ENCODE peak calls at places on chromosomes 1 and 21, in five cellular contexts. C, J, E, T and W are unnamed samples.

GRCh38 chr21:14078746-14079375 is 131.9 kb downstream of the LIPI start:
- DNase-seq in C (no peak), J (no peak), E (no peak), T (no peak), W (no peak)

GRCh38 chr1:32592953-32593352 is 53.7 kb downstream of the ZBTB8A start:
- DNase-seq in C (no peak), J (peak; percentile 71), E (no peak), T (no peak), W (no peak)

GRCh38 chr1:212518188-212518951 is 85.7 kb downstream of the NENF start:
- DNase-seq in C (no peak), J (peak; percentile 84), E (no peak), T (no peak), W (peak; percentile 55)

GRCh38 chr1:206506803-206507394 is 432 bp upstream of the RASSF5 start:
- DNase-seq in C (no peak), J (no peak), E (no peak), T (no peak), W (no peak)

GRCh38 chr1:186948542-186948941 is 119.8 kb downstream of the PLA2G4A start:
- DNase-seq in C (no peak), J (no peak), E (no peak), T (no peak), W (no peak)

GRCh38 chr1:184629261-184629660 is 125.4 kb downstream of the EDEM3 start:
- DNase-seq in C (no peak), J (no peak), E (no peak), T (no peak), W (no peak)

GRCh38 chr1:110390692-110391232 is at the start of gene SLC16A4:
- DNase-seq in C (peak; percentile 57), J (peak; percentile 81), E (no peak), T (no peak), W (peak; percentile 76)

GRCh38 chr1:171084879-171085278 is 5.8 kb upstream of the FMO3 start:
- DNase-seq in C (no peak), J (no peak), E (no peak), T (no peak), W (no peak)

GRCh38 chr21:45022348-45022675 is 52.1 kb upstream of the ADARB1 start:
- DNase-seq in C (peak; percentile 21), J (no peak), E (no peak), T (no peak), W (no peak)

GRCh38 chr1:84956655-84957054 is 40.3 kb downstream of the MCOLN2 start:
- DNase-seq in C (no peak), J (no peak), E (no peak), T (no peak), W (no peak)

GRCh38 chr1:244353572-244354091 is 98.1 kb downstream of the ADSS2 start:
- DNase-seq in C (peak; percentile 85), J (peak; percentile 97), E (no peak), T (peak; percentile 16), W (peak; percentile 79)

GRCh38 chr1:118290571-118290970 is 105.5 kb upstream of the SPAG17 start:
- DNase-seq in C (no peak), J (no peak), E (no peak), T (no peak), W (no peak)

GRCh38 chr1:48356901-48357300 is 115.1 kb downstream of the SPATA6 start:
- DNase-seq in C (no peak), J (no peak), E (no peak), T (no peak), W (no peak)

GRCh38 chr1:1920608-1921458 is 1.8 kb upstream of the TMEM52 start:
- DNase-seq in C (peak; percentile 52), J (no peak), E (no peak), T (no peak), W (no peak)
- H3K4me1 ChIP-seq in C (no peaks in the 10 kb centered on the region), J (peaks cover 2% of the 10 kb centered on the region), E (peaks cover 24% of the 10 kb centered on the region), T (peaks cover 31% of the 10 kb centered on the region), W (peaks cover 7% of the 10 kb centered on the region)

DNA sequence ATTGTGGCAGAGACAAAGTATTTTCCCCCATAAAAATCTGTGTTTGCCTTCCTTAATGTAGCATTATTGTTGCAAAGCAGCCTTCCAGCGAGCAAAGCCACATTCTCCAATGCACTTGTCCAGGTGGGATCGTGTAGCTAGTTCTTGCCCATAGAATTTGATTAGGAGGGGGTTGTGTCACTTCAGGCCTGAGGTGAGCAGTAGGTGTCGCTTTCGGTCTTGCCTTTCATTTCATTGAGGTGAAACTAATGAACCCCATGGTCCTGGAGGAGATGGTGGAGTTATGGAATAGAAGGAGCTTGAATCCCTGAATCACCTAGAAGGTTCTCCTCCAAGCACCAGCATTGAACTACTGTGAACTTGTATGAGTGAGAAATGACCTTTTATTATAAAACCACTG is 318.9 kb upstream of the PBX1 start:
- DNase-seq in C (peak; percentile 73), J (no peak), E (no peak), T (no peak), W (no peak)
- TF ChIP-seq CTCF in C (peak; percentile 66), J (no peak), E (no peak), T (no peak), W (no peak)

DNA sequence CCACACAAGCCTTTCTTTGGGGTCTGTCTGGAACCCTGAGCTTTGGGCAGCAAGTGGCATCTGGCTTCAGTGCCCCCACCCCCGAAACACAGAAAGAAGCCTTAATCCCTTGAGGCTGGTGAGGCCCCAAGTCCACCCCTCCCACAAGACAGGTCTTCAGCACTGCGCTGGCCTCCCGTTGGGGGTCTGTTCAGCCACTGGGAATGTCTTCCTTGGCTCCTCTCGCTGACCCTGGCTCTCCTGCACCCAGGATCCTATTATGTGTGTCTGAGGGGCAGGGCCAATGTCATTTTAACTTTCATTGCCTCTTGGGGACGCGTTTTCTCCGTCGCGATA is 26.9 kb downstream of the ATP8B2 start:
- DNase-seq in C (no peak), J (no peak), E (no peak), T (no peak), W (no peak)
- H3K4me3 ChIP-seq in C (peak overlapping the region; percentile 80), J (no peak overlapping the region), E (peak overlapping the region; percentile 49), T (peak overlapping the region; percentile 20), W (peak overlapping the region; percentile 60)

DNA sequence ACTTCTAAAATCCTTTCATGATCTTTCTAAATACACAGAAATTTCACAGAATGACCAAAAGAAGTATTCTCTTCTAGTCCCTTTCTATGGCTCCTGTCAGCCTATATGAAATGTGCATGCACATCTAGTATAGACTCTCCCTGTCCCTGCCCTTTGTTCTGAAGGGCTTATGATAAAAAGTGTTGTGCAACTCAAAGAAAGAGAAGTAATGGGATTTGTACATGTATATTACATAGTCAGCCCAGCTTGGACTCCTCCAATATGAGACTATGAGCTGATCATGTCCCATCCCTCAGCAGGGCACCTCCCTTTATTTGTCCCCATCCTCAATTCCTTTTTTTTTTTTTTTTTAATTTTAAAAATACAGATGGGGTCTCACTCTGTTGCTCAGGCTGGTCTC is 42.1 kb upstream of the LAX1 start:
- DNase-seq in C (no peak), J (no peak), E (no peak), T (no peak), W (no peak)
- H3K4me1 ChIP-seq in C (no peaks in the 10 kb centered on the region), J (no peaks in the 10 kb centered on the region), E (no peaks in the 10 kb centered on the region), T (no peaks in the 10 kb centered on the region), W (no peaks in the 10 kb centered on the region)

DNA sequence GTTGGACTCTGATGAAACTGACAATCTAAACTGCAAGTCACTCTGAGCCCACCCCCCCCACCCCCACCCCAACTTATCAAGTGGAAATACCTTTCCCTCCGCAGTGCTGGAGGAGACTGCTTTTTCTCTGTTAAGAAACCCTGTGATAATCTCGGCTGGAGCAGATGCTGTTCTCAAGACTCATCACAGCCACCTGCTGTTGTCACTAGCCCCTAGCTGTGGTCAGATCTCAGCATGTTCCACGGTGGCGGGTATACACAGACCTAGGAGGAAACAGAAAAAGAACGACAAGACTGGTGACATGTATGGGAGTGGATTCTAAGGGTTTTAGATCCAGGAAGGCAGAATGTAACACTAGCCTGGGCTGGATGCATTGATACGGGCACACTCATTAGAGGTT is 2.3 kb downstream of the ACTL8 start:
- DNase-seq in C (no peak), J (no peak), E (no peak), T (no peak), W (no peak)
- TF ChIP-seq CTCF in C (no peak), J (no peak), E (no peak), T (no peak), W (no peak)

GRCh38 chr1:86774305-86775304 is 70.2 kb downstream of the SH3GLB1 start:
- DNase-seq in C (peak; percentile 84), J (peak; percentile 90), E (no peak), T (peak; percentile 6), W (peak; percentile 80)
- H3K4me3 ChIP-seq in C (peak overlapping the region; percentile 64), J (no peak overlapping the region), E (peak overlapping the region; percentile 5), T (no peak overlapping the region), W (peak overlapping the region; percentile 16)

GRCh38 chr21:34810786-34811185 is 142.0 kb downstream of the CLIC6 start:
- DNase-seq in C (no peak), J (no peak), E (no peak), T (no peak), W (no peak)

GRCh38 chr21:34813266-34813886 is 144.6 kb downstream of the CLIC6 start:
- DNase-seq in C (no peak), J (peak; percentile 90), E (no peak), T (no peak), W (no peak)

GRCh38 chr21:34809822-34810221 is 141.0 kb downstream of the CLIC6 start:
- DNase-seq in C (no peak), J (no peak), E (no peak), T (no peak), W (no peak)

GRCh38 chr21:34812510-34813265 is 143.9 kb downstream of the CLIC6 start:
- DNase-seq in C (no peak), J (peak; percentile 99), E (no peak), T (no peak), W (no peak)

DNA sequence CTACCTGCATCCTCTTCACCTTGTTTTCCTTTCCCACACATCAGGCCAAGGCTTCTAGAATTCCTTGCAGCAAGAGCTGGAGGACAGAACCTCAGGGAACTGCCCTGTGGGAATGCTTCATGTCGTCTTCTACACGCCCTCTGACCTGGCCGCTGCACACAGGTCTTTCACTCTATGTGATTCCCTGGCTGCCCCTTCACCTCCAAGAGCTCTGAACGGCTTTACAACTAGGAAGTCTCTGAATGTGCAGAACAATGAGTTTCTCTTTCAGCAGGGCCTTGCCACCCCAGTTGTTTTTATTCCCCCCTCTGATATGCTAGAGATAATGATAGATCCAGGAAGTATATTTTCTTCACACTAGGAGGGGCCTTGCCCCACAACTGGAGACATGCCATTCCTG is 142.6 kb downstream of the CLIC6 start:
- DNase-seq in C (no peak), J (no peak), E (no peak), T (no peak), W (no peak)
- H3K4me1 ChIP-seq in C (no peaks in the 10 kb centered on the region), J (peaks cover 75% of the 10 kb centered on the region), E (no peaks in the 10 kb centered on the region), T (peaks cover 81% of the 10 kb centered on the region), W (peaks cover 2% of the 10 kb centered on the region)